ENCODE peak calls at places on chromosomes 12 and 14, in six cellular contexts. One of them, this sample, is unnamed.

GRCh38 chr14:58193542-58193941 is 6.4 kb upstream of the ACTR10 start:
- DNase-seq in gastrocnemius medialis: no peak
- DNase-seq in fibroblast of lung: no peak
- DNase-seq in mesenchymal stem cell: peak; percentile 17
- DNase-seq in endothelial cell of umbilical vein: peak; percentile 41
- DNase-seq in body of pancreas: no peak
- DNase-seq in this sample: no peak

GRCh38 chr14:25006961-25007795 is 42.8 kb downstream of the STXBP6 start:
- DNase-seq in mesenchymal stem cell: peak; percentile 93
- DNase-seq in fibroblast of lung: peak; percentile 83
- DNase-seq in endothelial cell of umbilical vein: peak; percentile 67
- DNase-seq in gastrocnemius medialis: no peak
- DNase-seq in body of pancreas: peak; percentile 48
- DNase-seq in this sample: peak; percentile 71

GRCh38 chr14:68856572-68856971 is 63.7 kb upstream of the ZFP36L1 start:
- DNase-seq in endothelial cell of umbilical vein: no peak
- DNase-seq in body of pancreas: no peak
- DNase-seq in mesenchymal stem cell: no peak
- DNase-seq in fibroblast of lung: no peak
- DNase-seq in gastrocnemius medialis: no peak
- DNase-seq in this sample: no peak

GRCh38 chr14:61965030-61965745 is 203.0 kb downstream of the SNAPC1 start:
- DNase-seq in endothelial cell of umbilical vein: no peak
- DNase-seq in fibroblast of lung: peak; percentile 96
- DNase-seq in mesenchymal stem cell: peak; percentile 80
- DNase-seq in gastrocnemius medialis: no peak
- DNase-seq in body of pancreas: no peak
- DNase-seq in this sample: peak; percentile 8

GRCh38 chr12:44295958-44296623 is 460.2 kb downstream of the TMEM117 start:
- DNase-seq in mesenchymal stem cell: no peak
- DNase-seq in body of pancreas: no peak
- DNase-seq in fibroblast of lung: no peak
- DNase-seq in gastrocnemius medialis: no peak
- DNase-seq in endothelial cell of umbilical vein: no peak
- DNase-seq in this sample: no peak

GRCh38 chr12:42960087-42960527 is 370.6 kb upstream of the PRICKLE1 start:
- DNase-seq in endothelial cell of umbilical vein: peak; percentile 70
- DNase-seq in fibroblast of lung: no peak
- DNase-seq in gastrocnemius medialis: no peak
- DNase-seq in body of pancreas: peak; percentile 5
- DNase-seq in mesenchymal stem cell: no peak
- DNase-seq in this sample: no peak

GRCh38 chr12:70049596-70050360 is 193.5 kb upstream of the CNOT2 start:
- DNase-seq in endothelial cell of umbilical vein: no peak
- DNase-seq in gastrocnemius medialis: no peak
- DNase-seq in fibroblast of lung: no peak
- DNase-seq in mesenchymal stem cell: no peak
- DNase-seq in body of pancreas: no peak
- DNase-seq in this sample: peak; percentile 57

GRCh38 chr12:129839679-129840078 is 64.1 kb downstream of the TMEM132D start:
- DNase-seq in endothelial cell of umbilical vein: no peak
- DNase-seq in body of pancreas: no peak
- DNase-seq in gastrocnemius medialis: no peak
- DNase-seq in fibroblast of lung: no peak
- DNase-seq in mesenchymal stem cell: no peak
- DNase-seq in this sample: no peak

GRCh38 chr12:46187023-46187422 is 81.8 kb downstream of the SLC38A1 start:
- DNase-seq in fibroblast of lung: peak; percentile 94
- DNase-seq in body of pancreas: peak; percentile 53
- DNase-seq in mesenchymal stem cell: peak; percentile 6
- DNase-seq in gastrocnemius medialis: no peak
- DNase-seq in endothelial cell of umbilical vein: no peak
- DNase-seq in this sample: no peak

GRCh38 chr14:39734306-39734705 is 302.1 kb upstream of the FBXO33 start:
- DNase-seq in mesenchymal stem cell: no peak
- DNase-seq in body of pancreas: no peak
- DNase-seq in gastrocnemius medialis: no peak
- DNase-seq in endothelial cell of umbilical vein: no peak
- DNase-seq in fibroblast of lung: no peak
- DNase-seq in this sample: no peak

GRCh38 chr12:129973236-129973961 is 69.6 kb upstream of the TMEM132D start:
- DNase-seq in mesenchymal stem cell: no peak
- DNase-seq in body of pancreas: no peak
- DNase-seq in gastrocnemius medialis: no peak
- DNase-seq in endothelial cell of umbilical vein: no peak
- DNase-seq in fibroblast of lung: no peak
- DNase-seq in this sample: no peak

GRCh38 chr14:68937790-68938514 is 41.1 kb downstream of the ACTN1 start:
- DNase-seq in fibroblast of lung: peak; percentile 35
- DNase-seq in body of pancreas: peak; percentile 80
- DNase-seq in gastrocnemius medialis: no peak
- DNase-seq in mesenchymal stem cell: no peak
- DNase-seq in endothelial cell of umbilical vein: peak; percentile 72
- DNase-seq in this sample: peak; percentile 68

GRCh38 chr12:65232490-65233077 is 45.9 kb upstream of the MSRB3 start:
- DNase-seq in mesenchymal stem cell: peak; percentile 35
- DNase-seq in body of pancreas: no peak
- DNase-seq in endothelial cell of umbilical vein: peak; percentile 62
- DNase-seq in gastrocnemius medialis: no peak
- DNase-seq in fibroblast of lung: peak; percentile 57
- DNase-seq in this sample: peak; percentile 8

GRCh38 chr12:117662620-117663395 is 301.4 kb upstream of the NOS1 start:
- DNase-seq in body of pancreas: no peak
- DNase-seq in fibroblast of lung: no peak
- DNase-seq in endothelial cell of umbilical vein: peak; percentile 57
- DNase-seq in mesenchymal stem cell: no peak
- DNase-seq in gastrocnemius medialis: no peak
- DNase-seq in this sample: no peak

GRCh38 chr14:43877351-43877900 is 629.7 kb downstream of the FSCB start:
- DNase-seq in body of pancreas: no peak
- DNase-seq in gastrocnemius medialis: no peak
- DNase-seq in endothelial cell of umbilical vein: no peak
- DNase-seq in fibroblast of lung: no peak
- DNase-seq in mesenchymal stem cell: no peak
- DNase-seq in this sample: no peak

GRCh38 chr12:21788089-21788983 is 13.8 kb upstream of the KCNJ8 start:
- DNase-seq in fibroblast of lung: no peak
- DNase-seq in gastrocnemius medialis: no peak
- DNase-seq in endothelial cell of umbilical vein: no peak
- DNase-seq in body of pancreas: peak; percentile 69
- DNase-seq in mesenchymal stem cell: no peak
- DNase-seq in this sample: no peak

GRCh38 chr14:37124617-37125016 is 47.8 kb downstream of the SLC25A21 start:
- DNase-seq in body of pancreas: no peak
- DNase-seq in endothelial cell of umbilical vein: no peak
- DNase-seq in gastrocnemius medialis: no peak
- DNase-seq in fibroblast of lung: no peak
- DNase-seq in mesenchymal stem cell: no peak
- DNase-seq in this sample: peak; percentile 4

GRCh38 chr12:89461649-89462612 is 62.7 kb downstream of the GALNT4 start:
- DNase-seq in body of pancreas: no peak
- DNase-seq in mesenchymal stem cell: peak; percentile 83
- DNase-seq in gastrocnemius medialis: no peak
- DNase-seq in endothelial cell of umbilical vein: peak; percentile 85
- DNase-seq in fibroblast of lung: peak; percentile 88
- DNase-seq in this sample: peak; percentile 65

GRCh38 chr12:118922405-118922804 is 58.9 kb upstream of the SRRM4 start:
- DNase-seq in gastrocnemius medialis: no peak
- DNase-seq in body of pancreas: no peak
- DNase-seq in mesenchymal stem cell: no peak
- DNase-seq in fibroblast of lung: no peak
- DNase-seq in endothelial cell of umbilical vein: no peak
- DNase-seq in this sample: peak; percentile 19

GRCh38 chr12:6375269-6376078 is at the start of gene SCNN1A:
- DNase-seq in gastrocnemius medialis: no peak
- DNase-seq in body of pancreas: peak; percentile 82
- DNase-seq in fibroblast of lung: no peak
- DNase-seq in mesenchymal stem cell: no peak
- DNase-seq in endothelial cell of umbilical vein: no peak
- DNase-seq in this sample: peak; percentile 72

GRCh38 chr14:103871596-103872480 is 24.5 kb upstream of the PPP1R13B start:
- DNase-seq in body of pancreas: peak; percentile 90
- DNase-seq in mesenchymal stem cell: no peak
- DNase-seq in endothelial cell of umbilical vein: no peak
- DNase-seq in fibroblast of lung: no peak
- DNase-seq in gastrocnemius medialis: peak; percentile 14
- DNase-seq in this sample: peak; percentile 54

GRCh38 chr12:6778212-6778570 is 5.9 kb downstream of the LAG3 start:
- DNase-seq in mesenchymal stem cell: peak; percentile 61
- DNase-seq in gastrocnemius medialis: no peak
- DNase-seq in body of pancreas: no peak
- DNase-seq in endothelial cell of umbilical vein: no peak
- DNase-seq in fibroblast of lung: peak; percentile 37
- DNase-seq in this sample: peak; percentile 59

GRCh38 chr12:108390495-108391203 is 51.5 kb upstream of the CMKLR1 start:
- DNase-seq in body of pancreas: no peak
- DNase-seq in endothelial cell of umbilical vein: no peak
- DNase-seq in fibroblast of lung: no peak
- DNase-seq in gastrocnemius medialis: no peak
- DNase-seq in mesenchymal stem cell: no peak
- DNase-seq in this sample: no peak

GRCh38 chr14:46819117-46819516 is 167.5 kb upstream of the RPL10L start:
- DNase-seq in body of pancreas: no peak
- DNase-seq in endothelial cell of umbilical vein: no peak
- DNase-seq in fibroblast of lung: no peak
- DNase-seq in gastrocnemius medialis: no peak
- DNase-seq in mesenchymal stem cell: no peak
- DNase-seq in this sample: no peak

GRCh38 chr14:23559010-23559920 is 3.2 kb downstream of the THTPA start:
- DNase-seq in gastrocnemius medialis: no peak
- DNase-seq in fibroblast of lung: peak; percentile 59
- DNase-seq in endothelial cell of umbilical vein: peak; percentile 35
- DNase-seq in mesenchymal stem cell: peak; percentile 61
- DNase-seq in body of pancreas: no peak
- DNase-seq in this sample: peak; percentile 79

DNA sequence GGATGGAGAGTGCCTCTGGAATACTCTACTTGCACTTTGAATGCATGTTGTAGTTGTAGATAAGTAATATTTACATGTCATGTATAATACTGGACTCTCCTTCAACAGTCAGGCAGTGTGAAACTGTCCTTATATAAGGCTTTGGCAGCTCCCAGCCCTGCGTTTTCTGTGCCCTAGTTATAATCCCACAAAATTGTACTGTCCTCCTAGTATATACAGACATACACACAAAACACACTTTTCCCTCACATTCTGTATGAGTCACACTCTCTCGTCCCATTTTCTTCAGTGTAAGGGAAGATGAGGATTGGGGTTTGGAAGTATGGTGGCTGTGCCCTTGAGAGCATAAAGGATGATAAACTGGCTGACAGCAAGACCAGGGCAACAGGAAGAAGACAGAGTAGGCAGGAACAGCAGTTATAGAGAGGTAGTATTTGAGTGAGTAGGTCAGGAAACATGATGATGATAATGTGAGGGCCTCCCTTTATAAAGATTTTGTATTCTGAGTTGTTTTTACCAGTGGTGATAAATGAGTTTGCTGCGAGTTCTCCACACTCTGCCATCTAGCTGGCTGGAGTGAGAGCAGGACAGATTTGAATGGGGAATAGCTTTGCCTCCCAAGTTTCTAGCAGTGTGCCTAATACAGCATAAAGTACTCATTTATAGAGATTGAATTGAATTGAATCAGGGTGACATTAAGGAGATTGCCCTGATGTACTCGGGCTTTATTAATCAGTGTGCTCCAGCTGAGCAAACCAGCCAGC is 5.0 kb downstream of the CREBL2 start:
- DNase-seq in gastrocnemius medialis: no peak
- DNase-seq in endothelial cell of umbilical vein: no peak
- DNase-seq in body of pancreas: no peak
- DNase-seq in fibroblast of lung: peak; percentile 1
- DNase-seq in mesenchymal stem cell: peak; percentile 43
- DNase-seq in this sample: no peak
- H3K4me1 ChIP-seq in gastrocnemius medialis: peaks cover 13% of the 10 kb centered on the region
- H3K4me1 ChIP-seq in endothelial cell of umbilical vein: peaks cover 5% of the 10 kb centered on the region
- H3K4me1 ChIP-seq in body of pancreas: peaks cover 33% of the 10 kb centered on the region
- H3K4me1 ChIP-seq in fibroblast of lung: peaks cover 2% of the 10 kb centered on the region
- H3K4me1 ChIP-seq in mesenchymal stem cell: peaks cover 4% of the 10 kb centered on the region
- H3K4me1 ChIP-seq in this sample: peaks cover 7% of the 10 kb centered on the region

DNA sequence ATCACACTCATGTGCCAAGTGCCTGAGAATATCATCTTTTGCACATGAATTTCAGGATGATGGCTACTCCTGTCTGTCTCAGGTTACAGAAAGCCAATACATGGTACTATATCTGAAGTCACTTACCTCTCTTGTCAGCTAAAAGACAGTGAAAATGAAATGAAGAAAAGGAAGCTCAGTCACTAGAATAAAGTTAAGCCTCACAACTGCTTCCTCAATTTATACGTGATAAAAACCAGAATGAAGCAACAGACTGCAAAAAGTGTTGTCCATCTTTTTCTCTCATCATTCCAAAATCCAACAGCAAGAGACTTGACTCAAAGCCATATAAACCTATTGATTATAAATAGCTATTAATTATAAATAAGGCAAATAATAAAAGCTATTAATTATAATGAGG is 10.2 kb downstream of the NIN start:
- DNase-seq in fibroblast of lung: no peak
- DNase-seq in endothelial cell of umbilical vein: no peak
- DNase-seq in mesenchymal stem cell: no peak
- DNase-seq in body of pancreas: no peak
- DNase-seq in gastrocnemius medialis: no peak
- DNase-seq in this sample: no peak
- H3K4me1 ChIP-seq in fibroblast of lung: peaks cover 15% of the 10 kb centered on the region
- H3K4me1 ChIP-seq in endothelial cell of umbilical vein: peaks cover 11% of the 10 kb centered on the region
- H3K4me1 ChIP-seq in mesenchymal stem cell: peaks cover 14% of the 10 kb centered on the region
- H3K4me1 ChIP-seq in body of pancreas: peaks cover 15% of the 10 kb centered on the region
- H3K4me1 ChIP-seq in gastrocnemius medialis: peaks cover 33% of the 10 kb centered on the region
- H3K4me1 ChIP-seq in this sample: no peaks in the 10 kb centered on the region

GRCh38 chr14:90803249-90803648 is 13.0 kb downstream of the TTC7B start:
- DNase-seq in mesenchymal stem cell: no peak
- DNase-seq in gastrocnemius medialis: no peak
- DNase-seq in endothelial cell of umbilical vein: no peak
- DNase-seq in fibroblast of lung: no peak
- DNase-seq in body of pancreas: no peak
- DNase-seq in this sample: no peak

GRCh38 chr14:90804776-90805391 is 11.3 kb downstream of the TTC7B start:
- DNase-seq in endothelial cell of umbilical vein: no peak
- DNase-seq in gastrocnemius medialis: no peak
- DNase-seq in fibroblast of lung: no peak
- DNase-seq in mesenchymal stem cell: no peak
- DNase-seq in body of pancreas: no peak
- DNase-seq in this sample: no peak

GRCh38 chr14:90804292-90804671 is 11.9 kb downstream of the TTC7B start:
- DNase-seq in endothelial cell of umbilical vein: no peak
- DNase-seq in body of pancreas: no peak
- DNase-seq in mesenchymal stem cell: no peak
- DNase-seq in gastrocnemius medialis: no peak
- DNase-seq in fibroblast of lung: no peak
- DNase-seq in this sample: no peak

GRCh38 chr14:90807060-90807459 is 9.2 kb downstream of the TTC7B start:
- DNase-seq in mesenchymal stem cell: no peak
- DNase-seq in fibroblast of lung: no peak
- DNase-seq in gastrocnemius medialis: no peak
- DNase-seq in endothelial cell of umbilical vein: no peak
- DNase-seq in body of pancreas: no peak
- DNase-seq in this sample: no peak

GRCh38 chr14:90805662-90806548 is 10.3 kb downstream of the TTC7B start:
- DNase-seq in endothelial cell of umbilical vein: no peak
- DNase-seq in mesenchymal stem cell: no peak
- DNase-seq in gastrocnemius medialis: no peak
- DNase-seq in fibroblast of lung: no peak
- DNase-seq in body of pancreas: no peak
- DNase-seq in this sample: no peak
- H3K4me1 ChIP-seq in endothelial cell of umbilical vein: peaks cover 52% of the 10 kb centered on the region
- H3K4me1 ChIP-seq in mesenchymal stem cell: peaks cover 49% of the 10 kb centered on the region
- H3K4me1 ChIP-seq in gastrocnemius medialis: peaks cover 48% of the 10 kb centered on the region
- H3K4me1 ChIP-seq in fibroblast of lung: no peaks in the 10 kb centered on the region
- H3K4me1 ChIP-seq in body of pancreas: peaks cover 40% of the 10 kb centered on the region
- H3K4me1 ChIP-seq in this sample: no peaks in the 10 kb centered on the region

GRCh38 chr12:25020621-25021243 is 71.8 kb upstream of the BCAT1 start:
- DNase-seq in mesenchymal stem cell: no peak
- DNase-seq in gastrocnemius medialis: no peak
- DNase-seq in body of pancreas: no peak
- DNase-seq in fibroblast of lung: no peak
- DNase-seq in endothelial cell of umbilical vein: no peak
- DNase-seq in this sample: no peak
- H3K4me1 ChIP-seq in mesenchymal stem cell: peaks cover 1% of the 10 kb centered on the region
- H3K4me1 ChIP-seq in gastrocnemius medialis: no peaks in the 10 kb centered on the region
- H3K4me1 ChIP-seq in body of pancreas: no peaks in the 10 kb centered on the region
- H3K4me1 ChIP-seq in fibroblast of lung: no peaks in the 10 kb centered on the region
- H3K4me1 ChIP-seq in endothelial cell of umbilical vein: no peaks in the 10 kb centered on the region
- H3K4me1 ChIP-seq in this sample: no peaks in the 10 kb centered on the region